ENCODE peak calls at places on chromosomes 1 and 21, in six cellular contexts. One of them, this sample, is unnamed.

GRCh38 chr1:77370588-77371306 is 88.9 kb downstream of the AK5 start:
- DNase-seq in esophagus squamous epithelium: no peak
- DNase-seq in suprapubic skin: no peak
- DNase-seq in mammary epithelial cell: peak; percentile 58
- DNase-seq in fibroblast of pulmonary artery: peak; percentile 76
- DNase-seq in PC-3: peak; percentile 88
- DNase-seq in this sample: no peak

GRCh38 chr1:57889686-57890360 is 466.0 kb upstream of the DAB1 start:
- DNase-seq in PC-3: no peak
- DNase-seq in mammary epithelial cell: peak; percentile 38
- DNase-seq in esophagus squamous epithelium: no peak
- DNase-seq in suprapubic skin: no peak
- DNase-seq in fibroblast of pulmonary artery: no peak
- DNase-seq in this sample: no peak

GRCh38 chr1:7644086-7644485 is 127.0 kb upstream of the VAMP3 start:
- DNase-seq in suprapubic skin: no peak
- DNase-seq in esophagus squamous epithelium: no peak
- DNase-seq in mammary epithelial cell: no peak
- DNase-seq in PC-3: no peak
- DNase-seq in fibroblast of pulmonary artery: no peak
- DNase-seq in this sample: no peak

GRCh38 chr1:184387069-184387870 is 441 bp downstream of the C1orf21 start:
- DNase-seq in fibroblast of pulmonary artery: peak; percentile 36
- DNase-seq in suprapubic skin: peak; percentile 78
- DNase-seq in mammary epithelial cell: peak; percentile 45
- DNase-seq in esophagus squamous epithelium: no peak
- DNase-seq in PC-3: peak; percentile 24
- DNase-seq in this sample: no peak

GRCh38 chr1:56285554-56286402 is 293.6 kb downstream of the PLPP3 start:
- DNase-seq in mammary epithelial cell: no peak
- DNase-seq in esophagus squamous epithelium: no peak
- DNase-seq in fibroblast of pulmonary artery: peak; percentile 21
- DNase-seq in PC-3: no peak
- DNase-seq in suprapubic skin: no peak
- DNase-seq in this sample: no peak

GRCh38 chr1:52571783-52572182 is 18.9 kb upstream of the TUT4 start:
- DNase-seq in mammary epithelial cell: no peak
- DNase-seq in suprapubic skin: no peak
- DNase-seq in esophagus squamous epithelium: no peak
- DNase-seq in PC-3: peak; percentile 22
- DNase-seq in fibroblast of pulmonary artery: peak; percentile 31
- DNase-seq in this sample: no peak

GRCh38 chr1:24417681-24418080 is 2.1 kb downstream of the NIPAL3 start:
- DNase-seq in esophagus squamous epithelium: no peak
- DNase-seq in mammary epithelial cell: peak; percentile 22
- DNase-seq in suprapubic skin: no peak
- DNase-seq in PC-3: peak; percentile 73
- DNase-seq in fibroblast of pulmonary artery: no peak
- DNase-seq in this sample: no peak

GRCh38 chr1:194903524-194903923 is 1704.7 kb downstream of the KCNT2 start:
- DNase-seq in PC-3: no peak
- DNase-seq in fibroblast of pulmonary artery: no peak
- DNase-seq in mammary epithelial cell: no peak
- DNase-seq in suprapubic skin: no peak
- DNase-seq in esophagus squamous epithelium: no peak
- DNase-seq in this sample: no peak

GRCh38 chr1:156912861-156913808 is 7.3 kb upstream of the LRRC71 start:
- DNase-seq in suprapubic skin: no peak
- DNase-seq in fibroblast of pulmonary artery: no peak
- DNase-seq in PC-3: no peak
- DNase-seq in mammary epithelial cell: no peak
- DNase-seq in esophagus squamous epithelium: no peak
- DNase-seq in this sample: no peak

GRCh38 chr1:41240806-41241747 is 1.0 kb downstream of the SCMH1 start:
- DNase-seq in mammary epithelial cell: peak; percentile 32
- DNase-seq in esophagus squamous epithelium: no peak
- DNase-seq in suprapubic skin: peak; percentile 78
- DNase-seq in fibroblast of pulmonary artery: peak; percentile 22
- DNase-seq in PC-3: peak; percentile 51
- DNase-seq in this sample: peak; percentile 83

GRCh38 chr1:153958961-153959260 is 499 bp upstream of the CRTC2 start:
- DNase-seq in suprapubic skin: no peak
- DNase-seq in fibroblast of pulmonary artery: no peak
- DNase-seq in esophagus squamous epithelium: no peak
- DNase-seq in mammary epithelial cell: no peak
- DNase-seq in PC-3: no peak
- DNase-seq in this sample: no peak

GRCh38 chr21:30164796-30165195 is 1.8 kb downstream of the CLDN17 start:
- DNase-seq in esophagus squamous epithelium: no peak
- DNase-seq in fibroblast of pulmonary artery: no peak
- DNase-seq in suprapubic skin: no peak
- DNase-seq in PC-3: peak; percentile 48
- DNase-seq in mammary epithelial cell: peak; percentile 78
- DNase-seq in this sample: no peak

GRCh38 chr1:165397945-165398344 is 41.4 kb upstream of the LMX1A start:
- DNase-seq in suprapubic skin: no peak
- DNase-seq in PC-3: peak; percentile 63
- DNase-seq in esophagus squamous epithelium: no peak
- DNase-seq in fibroblast of pulmonary artery: peak; percentile 74
- DNase-seq in mammary epithelial cell: no peak
- DNase-seq in this sample: no peak

GRCh38 chr1:217435159-217435558 is 195.7 kb downstream of the GPATCH2 start:
- DNase-seq in PC-3: no peak
- DNase-seq in mammary epithelial cell: no peak
- DNase-seq in suprapubic skin: no peak
- DNase-seq in fibroblast of pulmonary artery: peak; percentile 10
- DNase-seq in esophagus squamous epithelium: no peak
- DNase-seq in this sample: no peak

GRCh38 chr1:175157200-175157599 is 35.4 kb downstream of the KIAA0040 start:
- DNase-seq in esophagus squamous epithelium: no peak
- DNase-seq in fibroblast of pulmonary artery: no peak
- DNase-seq in suprapubic skin: no peak
- DNase-seq in PC-3: no peak
- DNase-seq in mammary epithelial cell: no peak
- DNase-seq in this sample: no peak

GRCh38 chr1:15953294-15953771 is 22.6 kb downstream of the ZBTB17 start:
- DNase-seq in fibroblast of pulmonary artery: peak; percentile 40
- DNase-seq in PC-3: no peak
- DNase-seq in esophagus squamous epithelium: no peak
- DNase-seq in mammary epithelial cell: no peak
- DNase-seq in suprapubic skin: no peak
- DNase-seq in this sample: no peak

GRCh38 chr1:73617145-73617544 is 580.8 kb downstream of the LRRIQ3 start:
- DNase-seq in PC-3: no peak
- DNase-seq in suprapubic skin: no peak
- DNase-seq in esophagus squamous epithelium: no peak
- DNase-seq in mammary epithelial cell: no peak
- DNase-seq in fibroblast of pulmonary artery: no peak
- DNase-seq in this sample: no peak

DNA sequence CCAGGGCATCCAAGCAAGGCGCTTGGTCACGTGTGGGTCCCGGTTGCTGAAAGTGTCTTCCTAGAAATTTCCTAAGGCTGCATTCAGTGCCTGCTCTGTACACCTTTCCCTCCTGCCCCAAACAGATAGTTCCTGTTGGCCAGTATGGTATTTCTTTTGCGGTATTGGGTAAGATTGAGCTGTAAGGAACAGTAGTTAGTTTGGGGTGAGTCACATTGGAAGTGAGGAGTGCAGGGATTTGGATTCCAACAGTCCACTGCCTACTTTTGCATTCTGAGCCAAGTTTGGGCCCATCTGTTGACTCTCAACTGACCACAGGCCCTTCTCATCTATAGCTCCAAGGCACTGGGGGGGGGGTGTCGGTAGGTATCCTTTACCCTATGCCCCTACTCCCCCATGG is 83.4 kb downstream of the MAP3K21 start:
- DNase-seq in suprapubic skin: no peak
- DNase-seq in esophagus squamous epithelium: no peak
- DNase-seq in fibroblast of pulmonary artery: no peak
- DNase-seq in mammary epithelial cell: no peak
- DNase-seq in PC-3: peak; percentile 23
- DNase-seq in this sample: no peak
- TF ChIP-seq CTCF in suprapubic skin: no peak
- TF ChIP-seq CTCF in esophagus squamous epithelium: no peak
- TF ChIP-seq CTCF in fibroblast of pulmonary artery: no peak
- TF ChIP-seq CTCF in mammary epithelial cell: no peak
- TF ChIP-seq CTCF in PC-3: no peak
- TF ChIP-seq CTCF in this sample: no peak

GRCh38 chr1:46615088-46615487 is 1.5 kb downstream of the MOB3C start:
- DNase-seq in suprapubic skin: no peak
- DNase-seq in mammary epithelial cell: no peak
- DNase-seq in PC-3: no peak
- DNase-seq in fibroblast of pulmonary artery: no peak
- DNase-seq in esophagus squamous epithelium: no peak
- DNase-seq in this sample: peak; percentile 53
- H3K4me3 ChIP-seq in suprapubic skin: peak overlapping the region; percentile 92
- H3K4me3 ChIP-seq in mammary epithelial cell: no peak overlapping the region
- H3K4me3 ChIP-seq in PC-3: peak overlapping the region; percentile 91
- H3K4me3 ChIP-seq in fibroblast of pulmonary artery: no peak overlapping the region
- H3K4me3 ChIP-seq in esophagus squamous epithelium: peak overlapping the region; percentile 88
- H3K4me3 ChIP-seq in this sample: peak overlapping the region; percentile 80

DNA sequence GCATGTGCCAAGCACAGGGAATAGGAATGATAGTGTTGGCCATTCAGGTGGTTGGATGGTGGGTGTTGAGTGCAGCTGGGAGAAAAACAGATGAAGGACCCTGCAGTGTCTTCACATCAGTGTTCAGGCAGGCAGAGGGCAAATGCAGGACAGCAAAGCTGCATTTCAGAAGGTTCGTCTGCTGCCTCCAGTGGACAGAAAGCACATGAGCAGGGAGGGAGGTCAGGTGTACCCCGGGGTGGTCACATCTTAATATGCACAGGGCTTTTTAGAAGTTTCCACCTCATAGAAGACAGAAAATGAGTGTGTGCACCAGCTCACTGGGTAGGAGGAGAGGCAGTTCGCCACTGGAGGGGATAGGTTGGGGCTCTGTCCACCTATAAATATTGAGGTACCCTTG is 184.9 kb downstream of the SLC35F3 start:
- DNase-seq in fibroblast of pulmonary artery: no peak
- DNase-seq in PC-3: no peak
- DNase-seq in mammary epithelial cell: no peak
- DNase-seq in suprapubic skin: no peak
- DNase-seq in esophagus squamous epithelium: no peak
- DNase-seq in this sample: no peak
- TF ChIP-seq CTCF in fibroblast of pulmonary artery: no peak
- TF ChIP-seq CTCF in PC-3: peak; percentile 38
- TF ChIP-seq CTCF in mammary epithelial cell: no peak
- TF ChIP-seq CTCF in suprapubic skin: no peak
- TF ChIP-seq CTCF in esophagus squamous epithelium: no peak
- TF ChIP-seq CTCF in this sample: no peak

DNA sequence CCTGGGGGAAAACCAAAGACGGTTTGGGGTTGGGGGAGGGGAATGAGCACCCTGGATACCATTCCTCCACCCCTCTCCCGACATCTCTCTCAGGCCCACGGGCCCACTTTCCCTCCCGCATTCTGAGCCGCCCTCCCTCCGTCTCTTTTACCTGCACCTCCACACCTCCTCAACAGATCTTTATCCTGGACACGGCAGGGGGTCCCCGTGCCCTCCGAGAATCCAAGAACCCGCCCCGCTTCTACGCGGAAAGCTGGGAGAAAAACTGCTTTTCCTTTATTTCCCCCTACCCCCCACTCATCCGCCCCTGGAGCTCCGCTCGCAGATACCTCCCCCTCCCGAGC is 108.8 kb downstream of the NAV1 start:
- DNase-seq in esophagus squamous epithelium: no peak
- DNase-seq in PC-3: no peak
- DNase-seq in suprapubic skin: no peak
- DNase-seq in mammary epithelial cell: no peak
- DNase-seq in fibroblast of pulmonary artery: no peak
- DNase-seq in this sample: no peak
- H3K4me3 ChIP-seq in esophagus squamous epithelium: peak overlapping the region; percentile 69
- H3K4me3 ChIP-seq in PC-3: peak overlapping the region; percentile 71
- H3K4me3 ChIP-seq in suprapubic skin: peak overlapping the region; percentile 53
- H3K4me3 ChIP-seq in mammary epithelial cell: no peak overlapping the region
- H3K4me3 ChIP-seq in fibroblast of pulmonary artery: peak overlapping the region; percentile 59
- H3K4me3 ChIP-seq in this sample: peak overlapping the region; percentile 69

DNA sequence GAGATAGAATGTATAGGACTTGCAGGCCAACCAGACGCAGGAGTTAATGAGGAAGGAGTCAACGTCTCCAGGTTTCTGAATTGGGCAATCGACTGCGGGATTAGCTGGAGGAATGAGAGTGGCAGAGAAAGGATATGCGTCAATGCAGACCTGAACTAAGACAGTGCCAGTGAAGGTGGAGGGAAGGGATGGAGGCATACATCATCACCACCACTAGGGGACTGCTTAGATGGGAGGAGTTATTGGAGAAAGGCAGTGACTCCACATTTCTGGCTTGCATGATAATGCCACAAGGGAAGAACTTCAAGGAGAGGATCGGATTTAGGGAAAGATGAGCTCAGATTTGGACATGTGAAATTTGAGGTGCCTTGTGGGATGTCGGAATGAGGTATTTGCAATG is 17.4 kb downstream of the VASH2 start:
- DNase-seq in PC-3: peak; percentile 69
- DNase-seq in fibroblast of pulmonary artery: peak; percentile 43
- DNase-seq in mammary epithelial cell: peak; percentile 10
- DNase-seq in suprapubic skin: no peak
- DNase-seq in esophagus squamous epithelium: no peak
- DNase-seq in this sample: peak; percentile 21
- TF ChIP-seq CTCF in PC-3: peak; percentile 75
- TF ChIP-seq CTCF in fibroblast of pulmonary artery: peak; percentile 61
- TF ChIP-seq CTCF in mammary epithelial cell: peak; percentile 51
- TF ChIP-seq CTCF in suprapubic skin: no peak
- TF ChIP-seq CTCF in esophagus squamous epithelium: peak; percentile 32
- TF ChIP-seq CTCF in this sample: no peak

DNA sequence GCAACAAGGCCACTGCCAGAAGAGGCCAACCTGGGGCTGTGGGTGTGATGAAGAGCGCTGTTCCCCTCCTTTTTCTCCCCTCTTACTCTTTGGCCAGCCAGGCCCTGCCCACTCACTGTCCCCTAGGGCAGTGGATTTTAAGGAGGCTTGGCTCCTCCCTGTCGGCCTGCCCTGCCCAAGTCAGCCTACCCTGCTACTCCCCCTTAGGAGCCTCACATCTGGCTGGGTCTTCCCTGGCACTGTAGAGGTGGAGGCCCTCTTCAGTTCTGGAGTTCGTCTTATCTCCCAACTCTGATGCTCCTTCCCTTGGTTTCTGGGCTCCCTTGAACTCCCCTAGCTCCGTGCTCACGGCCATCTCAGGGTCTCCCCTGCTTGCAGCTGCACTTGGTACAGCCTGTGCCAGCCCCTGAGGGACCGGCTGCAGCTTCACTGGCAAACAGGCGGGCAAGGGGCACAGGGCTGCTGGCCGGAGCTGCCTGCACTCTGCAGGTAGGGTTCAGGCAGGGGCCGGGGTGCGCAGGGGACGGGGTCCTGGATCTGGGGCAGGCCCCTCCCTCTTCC is 4.0 kb downstream of the AMPD2 start:
- DNase-seq in esophagus squamous epithelium: no peak
- DNase-seq in fibroblast of pulmonary artery: no peak
- DNase-seq in suprapubic skin: no peak
- DNase-seq in PC-3: no peak
- DNase-seq in mammary epithelial cell: no peak
- DNase-seq in this sample: no peak
- H3K4me3 ChIP-seq in esophagus squamous epithelium: peak overlapping the region; percentile 8
- H3K4me3 ChIP-seq in fibroblast of pulmonary artery: peak overlapping the region; percentile 21
- H3K4me3 ChIP-seq in suprapubic skin: peak overlapping the region; percentile 7
- H3K4me3 ChIP-seq in PC-3: no peak overlapping the region
- H3K4me3 ChIP-seq in mammary epithelial cell: no peak overlapping the region
- H3K4me3 ChIP-seq in this sample: peak overlapping the region; percentile 63